ENCODE peak calls at places on chromosome 22, in four cellular contexts. R is PC-3, U is lower lobe of right lung, F is gastrocnemius medialis. Q is an unnamed sample.

GRCh38 chr22:23984430-23984829 is 4.5 kb downstream of the GSTT2 start:
- ATAC-seq in R (no peak), U (peak; percentile 45), F (peak; percentile 45), Q (no peak)

GRCh38 chr22:32804036-32804435 is 2.5 kb downstream of the TIMP3 start:
- ATAC-seq in R (no peak), U (no peak), F (no peak), Q (no peak)

GRCh38 chr22:44145544-44145943 is 35.2 kb upstream of the PARVG start:
- ATAC-seq in R (no peak), U (no peak), F (peak; percentile 32), Q (no peak)

GRCh38 chr22:35567214-35567792 is 26.7 kb downstream of the RASD2 start:
- ATAC-seq in R (no peak), U (no peak), F (no peak), Q (no peak)

GRCh38 chr22:35008213-35008612 is 57.7 kb upstream of the ISX start:
- ATAC-seq in R (no peak), U (no peak), F (no peak), Q (no peak)

GRCh38 chr22:43897751-43898261 is 6.0 kb upstream of the PNPLA5 start:
- ATAC-seq in R (peak; percentile 93), U (peak; percentile 14), F (no peak), Q (no peak)

GRCh38 chr22:20528405-20528978 is 21.1 kb downstream of the MED15 start:
- ATAC-seq in R (no peak), U (no peak), F (no peak), Q (no peak)

GRCh38 chr22:50059185-50059880 is 1.2 kb upstream of the TTLL8 start:
- ATAC-seq in R (no peak), U (peak; percentile 11), F (no peak), Q (no peak)

GRCh38 chr22:20022231-20023069 is 1.5 kb downstream of the TANGO2 start:
- ATAC-seq in R (no peak), U (no peak), F (peak; percentile 6), Q (no peak)

GRCh38 chr22:41394012-41394356 is 12.2 kb downstream of the TEF start:
- ATAC-seq in R (no peak), U (no peak), F (peak; percentile 8), Q (peak; percentile 4)
- H3K27ac ChIP-seq in R (no peak overlapping the region), U (peak overlapping the region; percentile 44), F (peak overlapping the region; percentile 25), Q (peak overlapping the region; percentile 72)

DNA sequence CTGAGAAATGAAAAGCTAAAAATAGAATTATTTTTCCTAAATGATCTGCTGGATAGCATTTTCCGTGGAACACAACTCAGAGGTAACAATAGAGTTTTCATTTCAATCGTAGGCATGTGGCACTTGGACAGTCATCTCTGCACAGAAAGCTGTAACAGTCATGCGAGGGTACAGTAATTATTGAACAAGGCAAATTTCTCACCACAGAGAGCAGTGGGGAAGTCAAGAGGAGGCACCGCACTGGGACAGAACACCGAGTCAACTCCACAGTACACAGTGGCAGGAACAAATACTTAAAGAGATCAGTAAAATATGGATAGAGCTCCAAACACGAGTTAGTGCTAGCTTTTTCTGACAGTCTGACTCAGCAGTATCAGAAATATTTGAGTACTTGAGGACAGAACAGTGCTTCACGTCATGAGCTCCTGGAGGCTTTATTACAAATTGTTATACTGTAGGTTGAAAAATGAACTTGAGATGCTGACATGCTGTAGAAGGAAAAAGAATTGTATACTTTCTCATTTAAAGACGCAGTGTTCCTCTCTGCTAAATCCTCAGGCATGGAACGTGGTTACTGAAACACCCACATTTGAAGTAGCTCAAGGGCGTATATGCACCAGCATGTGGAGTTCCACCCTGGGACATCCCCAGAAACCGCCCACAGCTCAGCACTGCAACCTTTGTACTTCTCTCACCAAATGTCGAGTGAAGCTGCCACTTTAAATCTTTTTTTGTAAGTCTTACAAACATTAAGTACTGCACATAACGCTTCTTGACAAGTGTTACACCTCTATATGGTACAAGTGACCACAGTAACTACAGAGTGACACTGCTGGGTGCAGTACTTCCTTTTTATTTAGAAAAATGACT is 27.4 kb upstream of the YPEL1 start:
- ATAC-seq in R (no peak), U (peak; percentile 35), F (no peak), Q (no peak)
- H3K27ac ChIP-seq in R (no peak overlapping the region), U (no peak overlapping the region), F (no peak overlapping the region), Q (peak overlapping the region; percentile 12)

GRCh38 chr22:27239520-27239919 is 562.0 kb downstream of the MN1 start:
- ATAC-seq in R (no peak), U (no peak), F (no peak), Q (no peak)
- H3K27ac ChIP-seq in R (no peak overlapping the region), U (no peak overlapping the region), F (no peak overlapping the region), Q (no peak overlapping the region)

GRCh38 chr22:38786631-38787030 is 7.3 kb downstream of the DNAL4 start:
- ATAC-seq in R (no peak), U (no peak), F (no peak), Q (no peak)
- H3K27ac ChIP-seq in R (no peak overlapping the region), U (no peak overlapping the region), F (no peak overlapping the region), Q (peak overlapping the region; percentile 75)

GRCh38 chr22:38347944-38348750 is 30.9 kb upstream of the CSNK1E start:
- ATAC-seq in R (peak; percentile 74), U (no peak), F (peak; percentile 24), Q (no peak)
- H3K27ac ChIP-seq in R (peak overlapping the region; percentile 34), U (no peak overlapping the region), F (no peak overlapping the region), Q (no peak overlapping the region)

GRCh38 chr22:41544671-41545476 is 604 bp upstream of the POLR3H start:
- ATAC-seq in R (no peak), U (no peak), F (no peak), Q (no peak)
- H3K27ac ChIP-seq in R (no peak overlapping the region), U (peak overlapping the region; percentile 88), F (peak overlapping the region; percentile 85), Q (peak overlapping the region; percentile 69)

GRCh38 chr22:45502215-45503070 is at the start of gene FBLN1:
- ATAC-seq in R (peak; percentile 86), U (peak; percentile 53), F (peak; percentile 37), Q (peak; percentile 66)

GRCh38 chr22:45497746-45498145 is 4.9 kb upstream of the FBLN1 start:
- ATAC-seq in R (no peak), U (no peak), F (no peak), Q (peak; percentile 16)

GRCh38 chr22:45496451-45496941 is 6.2 kb upstream of the FBLN1 start:
- ATAC-seq in R (no peak), U (peak; percentile 72), F (no peak), Q (peak; percentile 77)

GRCh38 chr22:45497268-45497667 is 5.4 kb upstream of the FBLN1 start:
- ATAC-seq in R (no peak), U (no peak), F (no peak), Q (no peak)

DNA sequence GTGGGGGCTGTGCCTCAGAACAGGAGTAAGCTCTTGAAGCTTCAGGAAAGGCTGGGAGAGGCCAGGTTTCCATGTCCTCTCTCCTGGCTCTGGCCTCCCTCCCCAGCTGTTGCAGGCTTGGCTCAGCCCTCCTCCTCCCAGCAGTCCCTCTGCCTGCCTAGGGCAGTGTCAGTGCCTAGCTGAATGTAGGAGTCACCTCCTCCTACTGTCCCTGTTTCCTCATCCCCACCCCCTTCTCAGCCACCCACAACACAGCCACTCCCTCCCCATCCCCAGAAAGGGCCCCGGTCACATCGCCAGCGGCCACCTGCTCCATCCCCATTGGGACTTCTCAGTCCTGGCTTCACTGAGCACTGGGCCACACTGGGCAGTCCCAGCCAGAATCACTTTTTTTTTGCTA is 2.9 kb upstream of the FBLN1 start:
- ATAC-seq in R (no peak), U (peak; percentile 25), F (no peak), Q (peak; percentile 71)
- H3K27ac ChIP-seq in R (no peak overlapping the region), U (no peak overlapping the region), F (no peak overlapping the region), Q (peak overlapping the region; percentile 50)

DNA sequence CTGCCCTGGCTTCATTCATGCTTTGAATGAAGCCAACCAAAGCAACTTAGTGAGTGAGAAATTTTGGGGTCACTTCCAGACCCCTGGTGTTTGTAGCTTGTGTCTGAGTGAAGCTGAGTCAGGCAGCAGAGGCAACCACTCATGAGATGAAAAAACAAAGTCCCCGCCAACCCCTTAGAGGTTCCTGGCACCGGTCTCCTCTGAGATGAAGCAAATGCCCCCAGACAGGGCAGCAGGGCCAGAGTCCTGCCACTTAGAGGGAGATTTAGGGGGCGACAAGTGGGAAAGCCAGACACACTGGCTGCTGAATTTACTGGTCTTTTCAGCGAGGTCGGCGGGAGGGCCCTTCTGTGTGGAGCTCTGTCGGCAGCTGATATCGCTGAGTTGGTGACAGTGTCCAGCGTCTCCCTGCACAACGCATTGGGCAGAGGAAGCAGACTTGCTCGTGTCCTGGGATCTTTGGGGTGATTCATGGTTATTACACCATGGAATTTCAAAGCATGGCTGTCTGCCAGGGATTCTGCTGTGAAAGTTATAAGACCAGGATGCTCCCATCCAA is 482.6 kb downstream of the MIAT start:
- ATAC-seq in R (no peak), U (no peak), F (no peak), Q (peak; percentile 50)
- H3K27ac ChIP-seq in R (no peak overlapping the region), U (no peak overlapping the region), F (no peak overlapping the region), Q (no peak overlapping the region)

GRCh38 chr22:45265546-45265945 is 19.2 kb upstream of the UPK3A start:
- ATAC-seq in R (no peak), U (no peak), F (no peak), Q (no peak)
- H3K27ac ChIP-seq in R (no peak overlapping the region), U (no peak overlapping the region), F (no peak overlapping the region), Q (no peak overlapping the region)

DNA sequence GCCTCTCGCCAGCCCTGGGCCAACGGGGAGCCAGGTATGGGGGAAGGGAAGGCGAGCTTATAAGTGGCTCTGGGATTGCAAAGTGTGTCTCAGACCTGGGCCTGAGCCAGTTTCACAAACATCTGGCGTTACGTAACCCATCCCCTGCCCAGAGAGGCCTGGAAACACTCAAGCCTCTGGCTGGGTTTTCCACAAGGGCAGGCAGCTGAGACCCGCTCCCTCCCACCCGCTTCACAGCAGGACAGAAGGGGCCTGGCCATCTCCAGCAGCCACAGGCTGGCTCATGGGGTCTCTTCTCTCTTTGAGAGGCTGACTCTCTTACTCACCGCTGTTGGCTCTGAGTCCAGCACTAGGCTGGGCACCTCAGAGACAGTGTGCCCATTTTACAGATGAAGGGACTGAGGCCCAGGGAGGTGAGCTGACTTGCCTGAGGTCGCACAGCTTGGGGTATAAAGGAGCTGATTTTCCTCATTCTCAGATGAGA is 44.5 kb downstream of the TRIOBP start:
- ATAC-seq in R (no peak), U (peak; percentile 69), F (peak; percentile 53), Q (peak; percentile 75)
- H3K27ac ChIP-seq in R (peak overlapping the region; percentile 62), U (peak overlapping the region; percentile 27), F (peak overlapping the region; percentile 49), Q (peak overlapping the region; percentile 92)

Q was measured in gastroesophageal sphincter.